ENCODE peak calls at places on chromosomes 4 and X, in four cellular contexts. Q is brain microvascular endothelial cell, R is substantia nigra, I is Panc1. B is an unnamed sample.

GRCh38 chr4:144645621-144646522 is at the start of gene HHIP:
- DNase-seq in Q (peak), R (peak), I (no peak), B (peak)

GRCh38 chr4:124945422-124945821 is 232.9 kb upstream of the ANKRD50 start:
- DNase-seq in Q (no peak), R (no peak), I (no peak), B (no peak)

GRCh38 chrX:136431625-136432024 is 56.1 kb upstream of the BRS3 start:
- DNase-seq in Q (no peak), R (no peak), I (no peak), B (no peak)

GRCh38 chrX:69538321-69538876 is 34.3 kb downstream of the NALF2 start:
- DNase-seq in Q (peak), R (peak), I (no peak), B (peak)

GRCh38 chr4:20252656-20253271 is 1.1 kb downstream of the SLIT2 start:
- DNase-seq in Q (no peak), R (no peak), I (no peak), B (peak)

GRCh38 chr4:165288226-165288625 is 39.2 kb upstream of the MSMO1 start:
- DNase-seq in Q (no peak), R (no peak), I (no peak), B (no peak)

GRCh38 chr4:13983189-13983790 is 355.8 kb upstream of the BOD1L1 start:
- DNase-seq in Q (no peak), R (no peak), I (no peak), B (no peak)

GRCh38 chr4:186485621-186486062 is 69.7 kb downstream of the MTNR1A start:
- DNase-seq in Q (no peak), R (peak), I (no peak), B (no peak)

GRCh38 chr4:188658958-188659522 is 519.8 kb downstream of the TRIML1 start:
- DNase-seq in Q (no peak), R (no peak), I (no peak), B (no peak)

GRCh38 chr4:177480796-177481195 is 38.6 kb upstream of the AGA start:
- DNase-seq in Q (peak), R (no peak), I (no peak), B (no peak)

GRCh38 chr4:158667651-158668198 is 4.0 kb downstream of the C4orf46 start:
- DNase-seq in Q (peak), R (no peak), I (peak), B (no peak)

GRCh38 chr4:183362916-183363542 is 40.8 kb upstream of the CLDN24 start:
- DNase-seq in Q (peak), R (no peak), I (no peak), B (no peak)

GRCh38 chr4:35461931-35462659 is 782.2 kb downstream of the ARAP2 start:
- DNase-seq in Q (no peak), R (no peak), I (no peak), B (no peak)

GRCh38 chrX:153974003-153974725 is 1.6 kb downstream of the TMEM187 start:
- DNase-seq in Q (no peak), R (no peak), I (no peak), B (no peak)

GRCh38 chrX:101595739-101596419 is 21.9 kb downstream of the ARMCX6 start:
- DNase-seq in Q (peak), R (no peak), I (peak), B (no peak)

GRCh38 chr4:138897818-138898226 is 117.8 kb upstream of the NOCT start:
- DNase-seq in Q (peak), R (no peak), I (peak), B (no peak)

GRCh38 chrX:30822068-30822671 is 66.9 kb downstream of the TAB3 start:
- DNase-seq in Q (no peak), R (no peak), I (no peak), B (no peak)

GRCh38 chrX:30821116-30821515 is 67.9 kb downstream of the TAB3 start:
- DNase-seq in Q (no peak), R (no peak), I (no peak), B (no peak)

GRCh38 chrX:30824275-30824674 is 64.8 kb downstream of the TAB3 start:
- DNase-seq in Q (no peak), R (no peak), I (no peak), B (no peak)

GRCh38 chrX:30819080-30819479 is 70.0 kb downstream of the TAB3 start:
- DNase-seq in Q (no peak), R (no peak), I (no peak), B (no peak)

GRCh38 chrX:30822719-30823118 is 66.3 kb downstream of the TAB3 start:
- DNase-seq in Q (no peak), R (no peak), I (no peak), B (no peak)
- H3K27ac ChIP-seq in Q (no peak), R (no peak), I (no peak), B (no peak)

DNA sequence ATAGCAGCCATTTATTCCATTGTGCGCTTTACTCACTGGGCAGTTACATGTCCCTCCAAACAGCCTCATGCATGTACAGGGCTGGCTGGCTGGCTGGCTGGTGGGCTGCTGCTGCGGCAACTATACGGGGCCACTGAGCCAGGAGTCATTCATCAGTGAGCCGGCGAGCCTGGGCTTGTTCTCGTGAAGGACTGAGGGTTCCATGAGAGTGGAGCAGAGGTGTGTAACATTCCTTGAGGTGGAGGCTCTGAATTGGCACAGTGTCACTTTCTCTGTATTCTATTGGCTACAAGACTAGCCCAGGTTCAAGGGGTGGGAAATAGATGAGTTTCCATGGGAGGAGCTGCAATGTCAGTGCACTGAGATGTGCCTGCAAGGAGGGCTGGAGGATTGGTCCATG is 89.1 kb downstream of the ARHGAP10 start:
- DNase-seq in Q (no peak), R (no peak), I (no peak), B (no peak)
- H3K27ac ChIP-seq in Q (no peak), R (no peak), I (no peak), B (no peak)

GRCh38 chr4:38082424-38083374 is 122.5 kb downstream of the PTTG2 start:
- DNase-seq in Q (peak), R (no peak), I (no peak), B (no peak)
- H3K27ac ChIP-seq in Q (peak), R (no peak), I (no peak), B (peak)

DNA sequence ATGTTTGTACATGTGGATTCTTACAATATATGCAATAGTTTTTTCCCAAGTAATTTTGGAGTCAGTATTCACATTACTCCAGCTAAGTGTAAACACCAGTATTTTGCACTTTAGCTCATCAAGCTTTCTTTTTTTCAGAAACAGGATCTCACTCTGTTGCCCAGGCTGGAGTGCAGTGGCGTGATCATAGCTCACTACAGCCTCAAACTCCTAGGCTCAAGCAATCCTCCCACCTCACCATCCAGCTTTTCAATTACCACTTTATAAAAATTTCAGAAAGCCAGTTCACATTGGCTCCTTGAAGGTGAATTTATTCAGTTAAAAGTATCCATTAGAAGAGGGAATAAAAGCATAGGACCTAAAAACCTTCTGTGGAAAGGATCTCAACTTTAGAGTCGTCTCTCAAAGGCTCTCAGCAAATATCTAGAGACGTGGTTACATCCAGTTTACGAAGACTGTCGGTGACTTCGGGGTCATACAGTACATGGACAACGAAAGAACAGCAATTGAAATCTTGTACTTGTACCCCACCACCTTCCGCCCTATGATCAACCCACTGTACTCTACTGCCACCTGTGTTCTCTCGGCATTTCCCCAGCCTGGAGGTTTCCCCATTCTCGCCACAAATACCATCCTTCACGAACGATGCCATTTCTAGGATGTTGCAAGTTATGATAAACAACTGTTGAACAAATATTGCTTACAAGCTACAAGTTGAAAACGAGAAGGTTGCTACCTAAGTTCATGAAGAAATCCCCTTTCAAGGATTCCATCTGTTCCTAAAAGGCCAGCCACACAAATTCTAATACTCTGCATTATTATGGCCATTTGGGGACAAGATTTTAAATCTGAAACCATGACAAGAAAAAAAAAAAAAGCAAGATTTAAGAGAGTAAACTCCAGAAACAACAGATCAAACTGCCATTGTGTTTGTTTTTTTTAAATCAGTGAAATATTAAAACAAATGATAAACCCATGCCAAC is 1.8 kb downstream of the APBB2 start:
- DNase-seq in Q (peak), R (no peak), I (peak), B (no peak)
- H3K27ac ChIP-seq in Q (peak), R (no peak), I (peak), B (no peak)

GRCh38 chrX:68536429-68536828 is 37.6 kb downstream of the YIPF6 start:
- DNase-seq in Q (no peak), R (no peak), I (no peak), B (no peak)
- H3K27ac ChIP-seq in Q (no peak), R (no peak), I (no peak), B (no peak)

DNA sequence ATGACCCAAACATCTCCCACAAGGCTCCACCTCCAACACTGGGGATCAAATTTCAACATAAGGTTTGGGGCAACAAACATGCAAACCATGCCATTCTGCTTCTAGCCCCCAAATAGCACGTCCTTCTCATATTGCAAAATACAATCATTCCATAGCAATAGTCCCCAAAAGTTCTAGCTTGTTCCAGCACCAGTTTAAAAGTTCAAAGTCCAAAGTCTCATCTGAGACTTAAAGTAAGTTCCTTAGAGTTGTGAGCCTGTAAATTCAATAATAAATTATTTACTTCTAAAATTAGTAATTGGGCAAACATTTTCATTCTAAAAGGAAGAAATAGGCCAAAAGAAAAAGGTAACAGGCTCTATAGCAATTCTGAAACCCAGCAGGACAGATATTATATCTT is 8.9 kb upstream of the TASL start:
- DNase-seq in Q (no peak), R (no peak), I (no peak), B (no peak)
- H3K27ac ChIP-seq in Q (no peak), R (no peak), I (no peak), B (no peak)

GRCh38 chr4:73244941-73245601 is 13.5 kb downstream of the ANKRD17 start:
- DNase-seq in Q (no peak), R (no peak), I (no peak), B (no peak)
- H3K27ac ChIP-seq in Q (no peak), R (no peak), I (no peak), B (no peak)

DNA sequence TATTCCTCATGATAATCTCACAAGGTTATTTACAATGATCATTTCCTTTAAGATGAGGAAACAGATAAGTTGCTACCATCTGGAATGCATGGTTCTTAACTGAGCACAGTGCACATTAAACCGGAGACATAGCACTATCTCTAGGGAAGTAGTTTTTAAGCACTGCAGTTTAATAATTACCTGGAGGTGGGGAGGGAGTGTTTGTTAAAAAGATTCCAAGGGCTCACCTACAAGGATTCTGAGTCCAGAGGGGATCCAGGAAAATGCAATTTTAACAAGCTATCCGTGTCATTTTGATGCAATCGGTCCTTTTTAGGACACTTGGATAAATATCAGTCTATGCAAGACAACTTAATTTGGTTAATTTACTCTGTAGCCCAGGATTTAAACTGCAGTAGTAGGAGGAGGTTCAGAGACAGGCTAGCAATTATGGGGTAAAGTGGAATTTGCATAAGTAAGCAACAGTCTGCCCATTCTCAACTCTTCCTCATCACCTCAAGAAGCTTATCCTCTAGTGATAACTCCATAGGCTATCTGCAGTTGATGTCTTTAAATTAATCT is 2.8 kb upstream of the PDLIM5 start:
- DNase-seq in Q (no peak), R (no peak), I (no peak), B (no peak)
- H3K27ac ChIP-seq in Q (no peak), R (no peak), I (no peak), B (no peak)

B was measured in lower lobe of right lung.